ENCODE peak calls at places on chromosomes 3 and 15, in six cellular contexts. D, T, S, G, A and Z are unnamed samples.

GRCh38 chr3:121153851-121154250 is 245.8 kb downstream of the STXBP5L start:
- DNase-seq in D (no peak), T (no peak), S (no peak), G (no peak), A (no peak), Z (no peak)

GRCh38 chr3:122975163-122975923 is 52.2 kb downstream of the SEMA5B start:
- DNase-seq in D (no peak), T (no peak), S (peak; percentile 36), G (no peak), A (no peak), Z (no peak)

GRCh38 chr3:105805402-105805801 is 63.4 kb downstream of the CBLB start:
- DNase-seq in D (no peak), T (no peak), S (no peak), G (no peak), A (no peak), Z (no peak)

GRCh38 chr15:56052389-56053045 is 59.1 kb upstream of the NEDD4 start:
- DNase-seq in D (peak; percentile 54), T (no peak), S (peak; percentile 77), G (no peak), A (no peak), Z (peak; percentile 60)

GRCh38 chr15:29141206-29141907 is 128.3 kb downstream of the NSMCE3 start:
- DNase-seq in D (no peak), T (no peak), S (no peak), G (peak; percentile 5), A (peak; percentile 8), Z (no peak)

GRCh38 chr3:185925353-185925752 is 12.5 kb downstream of the TRA2B start:
- DNase-seq in D (no peak), T (no peak), S (no peak), G (no peak), A (no peak), Z (no peak)

GRCh38 chr3:188362405-188362831 is 208.5 kb downstream of the LPP start:
- DNase-seq in D (no peak), T (no peak), S (peak; percentile 51), G (no peak), A (no peak), Z (no peak)

GRCh38 chr3:17951241-17951640 is 208.8 kb upstream of the TBC1D5 start:
- DNase-seq in D (no peak), T (no peak), S (no peak), G (no peak), A (no peak), Z (no peak)

GRCh38 chr3:87900061-87900460 is 158.7 kb downstream of the CGGBP1 start:
- DNase-seq in D (no peak), T (no peak), S (no peak), G (no peak), A (no peak), Z (no peak)
- TF ChIP-seq CTCF in D (no peak), T (no peak), S (no peak), G (peak; percentile 26), A (no peak), Z (no peak)

GRCh38 chr15:58854598-58854997 is 78.9 kb downstream of the SLTM start:
- DNase-seq in D (no peak), T (no peak), S (no peak), G (no peak), A (no peak), Z (no peak)

GRCh38 chr15:58856090-58856489 is 77.4 kb downstream of the SLTM start:
- DNase-seq in D (no peak), T (no peak), S (peak; percentile 30), G (no peak), A (no peak), Z (no peak)

GRCh38 chr15:58852347-58852746 is 81.1 kb downstream of the SLTM start:
- DNase-seq in D (no peak), T (no peak), S (peak; percentile 17), G (no peak), A (no peak), Z (no peak)
- TF ChIP-seq CTCF in D (no peak), T (no peak), S (peak; percentile 16), G (peak; percentile 29), A (no peak), Z (no peak)

GRCh38 chr15:69074011-69074842 is 59.7 kb downstream of the NOX5 start:
- DNase-seq in D (no peak), T (no peak), S (peak; percentile 65), G (peak; percentile 34), A (no peak), Z (no peak)
- TF ChIP-seq CTCF in D (no peak), T (no peak), S (no peak), G (peak; percentile 27), A (no peak), Z (no peak)

GRCh38 chr3:170357176-170357919 is at the start of gene SKIL:
- DNase-seq in D (peak; percentile 90), T (peak; percentile 96), S (peak; percentile 96), G (peak; percentile 91), A (peak; percentile 98), Z (peak; percentile 99)
- TF ChIP-seq CTCF in D (peak; percentile 5), T (no peak), S (no peak), G (peak; percentile 39), A (no peak), Z (no peak)

GRCh38 chr3:32000877-32001276 is 19.3 kb downstream of the ZNF860 start:
- DNase-seq in D (no peak), T (no peak), S (no peak), G (no peak), A (no peak), Z (no peak)
- TF ChIP-seq CTCF in D (no peak), T (no peak), S (no peak), G (no peak), A (no peak), Z (no peak)

GRCh38 chr3:42732829-42733459 is 30.3 kb upstream of the HHATL start:
- DNase-seq in D (no peak), T (no peak), S (no peak), G (no peak), A (no peak), Z (no peak)
- TF ChIP-seq CTCF in D (no peak), T (no peak), S (peak; percentile 10), G (peak; percentile 49), A (no peak), Z (no peak)

GRCh38 chr15:50321680-50322079 is 33.3 kb downstream of the GABPB1 start:
- DNase-seq in D (no peak), T (no peak), S (peak; percentile 47), G (no peak), A (no peak), Z (no peak)

GRCh38 chr15:50320504-50320903 is 34.5 kb downstream of the GABPB1 start:
- DNase-seq in D (no peak), T (no peak), S (no peak), G (no peak), A (no peak), Z (no peak)

GRCh38 chr15:50312636-50313035 is 42.4 kb downstream of the GABPB1 start:
- DNase-seq in D (no peak), T (no peak), S (no peak), G (no peak), A (no peak), Z (no peak)

GRCh38 chr15:50318697-50319096 is 36.3 kb downstream of the GABPB1 start:
- DNase-seq in D (no peak), T (no peak), S (no peak), G (no peak), A (no peak), Z (no peak)

GRCh38 chr15:50315814-50316630 is 39.0 kb downstream of the GABPB1 start:
- DNase-seq in D (peak; percentile 43), T (no peak), S (peak; percentile 79), G (no peak), A (no peak), Z (peak; percentile 45)
- TF ChIP-seq CTCF in D (peak; percentile 62), T (no peak), S (peak; percentile 64), G (peak; percentile 84), A (peak; percentile 62), Z (peak; percentile 61)

GRCh38 chr3:52240059-52240885 is 1.3 kb upstream of the TWF2 start:
- DNase-seq in D (no peak), T (no peak), S (peak; percentile 98), G (no peak), A (peak; percentile 54), Z (peak; percentile 76)
- TF ChIP-seq CTCF in D (peak; percentile 18), T (no peak), S (peak; percentile 15), G (no peak), A (no peak), Z (peak; percentile 21)